ENCODE peak calls at places on chromosomes 6 and 20, in five cellular contexts. H is NT2/D1, U is GM12878, M is HepG2, L is H1. A is an unnamed sample.

GRCh38 chr20:49987868-49988690 is 5.3 kb downstream of the SNAI1 start:
- DNase-seq in H (no peak), U (no peak), M (no peak), L (no peak), A (no peak)

GRCh38 chr6:56329296-56330050 is 82.1 kb upstream of the COL21A1 start:
- DNase-seq in H (no peak), U (no peak), M (no peak), L (no peak), A (no peak)

GRCh38 chr6:127971945-127972391 is 71.1 kb upstream of the THEMIS start:
- DNase-seq in H (no peak), U (no peak), M (peak), L (no peak), A (no peak)

GRCh38 chr6:164151161-164151728 is 736.7 kb downstream of the QKI start:
- DNase-seq in H (no peak), U (no peak), M (no peak), L (no peak), A (no peak)

GRCh38 chr6:72363844-72364740 is 257.8 kb upstream of the KCNQ5 start:
- DNase-seq in H (no peak), U (no peak), M (no peak), L (no peak), A (no peak)

GRCh38 chr6:138275976-138276375 is 57.7 kb upstream of the PBOV1 start:
- DNase-seq in H (no peak), U (no peak), M (no peak), L (no peak), A (peak)

GRCh38 chr6:24391208-24391607 is 11.5 kb upstream of the MRS2 start:
- DNase-seq in H (no peak), U (no peak), M (no peak), L (no peak), A (no peak)

GRCh38 chr6:36592221-36592655 is 1.9 kb upstream of the SRSF3 start:
- DNase-seq in H (no peak), U (peak), M (no peak), L (no peak), A (no peak)

GRCh38 chr6:67606905-67607828 is 1027.9 kb upstream of the ADGRB3 start:
- DNase-seq in H (no peak), U (no peak), M (no peak), L (no peak), A (no peak)

GRCh38 chr6:27263886-27264285 is 16.4 kb downstream of the PRSS16 start:
- DNase-seq in H (no peak), U (no peak), M (no peak), L (no peak), A (no peak)

GRCh38 chr20:22490287-22491187 is 93.8 kb downstream of the FOXA2 start:
- DNase-seq in H (no peak), U (no peak), M (peak), L (peak), A (no peak)

GRCh38 chr6:8879334-8879733 is 444.0 kb upstream of the SLC35B3 start:
- DNase-seq in H (no peak), U (no peak), M (no peak), L (no peak), A (no peak)

GRCh38 chr20:23086931-23087411 is 847 bp upstream of the CD93 start:
- DNase-seq in H (no peak), U (no peak), M (no peak), L (no peak), A (no peak)

GRCh38 chr6:89518352-89519055 is 85.6 kb downstream of the ANKRD6 start:
- DNase-seq in H (no peak), U (no peak), M (no peak), L (no peak), A (no peak)

GRCh38 chr6:129490551-129491245 is 219.3 kb downstream of the ARHGAP18 start:
- DNase-seq in H (no peak), U (peak), M (peak), L (no peak), A (no peak)

GRCh38 chr20:32232487-32232886 is 24.8 kb downstream of the POFUT1 start:
- DNase-seq in H (no peak), U (no peak), M (no peak), L (no peak), A (no peak)

GRCh38 chr20:32902456-32903420 is 44.0 kb downstream of the EFCAB8 start:
- DNase-seq in H (no peak), U (no peak), M (peak), L (peak), A (peak)

GRCh38 chr6:118705799-118706481 is 54.5 kb upstream of the CEP85L start:
- DNase-seq in H (no peak), U (peak), M (no peak), L (no peak), A (no peak)

GRCh38 chr6:133715270-133715669 is 173.6 kb upstream of the TCF21 start:
- DNase-seq in H (no peak), U (no peak), M (no peak), L (no peak), A (no peak)

GRCh38 chr6:119965900-119966299 is 616.3 kb upstream of the MAN1A1 start:
- DNase-seq in H (no peak), U (no peak), M (no peak), L (no peak), A (no peak)

GRCh38 chr6:82144007-82144851 is 103.3 kb downstream of the IBTK start:
- DNase-seq in H (no peak), U (peak), M (peak), L (no peak), A (peak)

GRCh38 chr20:57264151-57264792 is 2.2 kb downstream of the BMP7 start:
- DNase-seq in H (no peak), U (no peak), M (peak), L (no peak), A (no peak)

GRCh38 chr20:44910690-44911262 is 916 bp downstream of the PABPC1L start:
- DNase-seq in H (no peak), U (no peak), M (peak), L (peak), A (no peak)

GRCh38 chr6:166308769-166309589 is 787 bp upstream of the PRR18 start:
- DNase-seq in H (no peak), U (no peak), M (peak), L (no peak), A (no peak)

GRCh38 chr6:2103644-2104523 is 141.5 kb downstream of the GMDS start:
- DNase-seq in H (no peak), U (peak), M (peak), L (no peak), A (peak)

GRCh38 chr20:19897891-19898290 is 119.3 kb upstream of the NAA20 start:
- DNase-seq in H (no peak), U (no peak), M (no peak), L (no peak), A (no peak)

GRCh38 chr6:38436726-38437465 is 202.8 kb downstream of the BTBD9 start:
- DNase-seq in H (no peak), U (no peak), M (no peak), L (no peak), A (no peak)

GRCh38 chr6:50098306-50098705 is 48.6 kb upstream of the DEFB112 start:
- DNase-seq in H (no peak), U (no peak), M (no peak), L (no peak), A (no peak)

GRCh38 chr6:50102676-50103075 is 52.9 kb upstream of the DEFB112 start:
- DNase-seq in H (no peak), U (no peak), M (no peak), L (no peak), A (no peak)
- TF ChIP-seq SUZ12 in H (no peak), U (no peak), M (no peak), L (no peak), A (no peak)

GRCh38 chr6:130617658-130618057 is 209.5 kb upstream of the SMLR1 start:
- DNase-seq in H (no peak), U (no peak), M (no peak), L (no peak), A (no peak)

GRCh38 chr6:130620338-130620781 is 206.8 kb upstream of the SMLR1 start:
- DNase-seq in H (no peak), U (no peak), M (no peak), L (no peak), A (no peak)

GRCh38 chr6:130624046-130624445 is 203.2 kb upstream of the SMLR1 start:
- DNase-seq in H (no peak), U (peak), M (no peak), L (no peak), A (no peak)

GRCh38 chr6:130625825-130626500 is 201.2 kb upstream of the SMLR1 start:
- DNase-seq in H (no peak), U (peak), M (no peak), L (no peak), A (peak)

GRCh38 chr6:130622142-130622541 is 205.1 kb upstream of the SMLR1 start:
- DNase-seq in H (no peak), U (no peak), M (no peak), L (no peak), A (no peak)
- TF ChIP-seq SUZ12 in H (no peak), U (no peak), M (no peak), L (no peak), A (no peak)

GRCh38 chr20:38152175-38153010 is 12.7 kb downstream of the TGM2 start:
- DNase-seq in H (no peak), U (peak), M (peak), L (no peak), A (no peak)
- TF ChIP-seq SUZ12 in H (no peak), U (no peak), M (no peak), L (no peak), A (no peak)

GRCh38 chr6:167888098-167888497 is 61.4 kb downstream of the AFDN start:
- DNase-seq in H (no peak), U (no peak), M (no peak), L (no peak), A (no peak)
- TF ChIP-seq SUZ12 in H (no peak), U (no peak), M (no peak), L (no peak), A (no peak)

GRCh38 chr6:35087361-35088280 is 53.5 kb downstream of the TCP11 start:
- DNase-seq in H (no peak), U (no peak), M (no peak), L (peak), A (no peak)
- TF ChIP-seq SUZ12 in H (no peak), U (no peak), M (no peak), L (no peak), A (no peak)

DNA sequence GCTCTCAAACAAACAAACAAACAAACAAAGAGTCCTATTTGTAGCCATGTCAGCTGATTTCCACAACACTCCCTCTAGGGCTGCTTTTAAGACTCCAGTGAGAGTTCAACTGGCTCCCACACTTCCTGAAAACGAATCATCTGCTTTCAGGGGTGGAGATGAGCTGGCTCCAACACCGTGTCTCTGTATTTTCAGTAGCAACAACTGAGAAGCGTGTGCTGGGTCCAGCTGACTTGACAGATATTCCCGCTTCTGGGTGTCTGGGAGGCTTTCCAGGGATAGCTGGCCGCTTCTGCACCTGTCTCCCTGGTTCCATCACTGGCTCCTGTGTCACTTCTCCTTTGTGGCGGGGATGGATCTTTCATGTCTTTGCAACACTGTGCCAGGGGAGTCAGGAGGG is 272.5 kb upstream of the SOX4 start:
- DNase-seq in H (no peak), U (no peak), M (no peak), L (no peak), A (no peak)
- TF ChIP-seq SUZ12 in H (no peak), U (no peak), M (no peak), L (no peak), A (no peak)

DNA sequence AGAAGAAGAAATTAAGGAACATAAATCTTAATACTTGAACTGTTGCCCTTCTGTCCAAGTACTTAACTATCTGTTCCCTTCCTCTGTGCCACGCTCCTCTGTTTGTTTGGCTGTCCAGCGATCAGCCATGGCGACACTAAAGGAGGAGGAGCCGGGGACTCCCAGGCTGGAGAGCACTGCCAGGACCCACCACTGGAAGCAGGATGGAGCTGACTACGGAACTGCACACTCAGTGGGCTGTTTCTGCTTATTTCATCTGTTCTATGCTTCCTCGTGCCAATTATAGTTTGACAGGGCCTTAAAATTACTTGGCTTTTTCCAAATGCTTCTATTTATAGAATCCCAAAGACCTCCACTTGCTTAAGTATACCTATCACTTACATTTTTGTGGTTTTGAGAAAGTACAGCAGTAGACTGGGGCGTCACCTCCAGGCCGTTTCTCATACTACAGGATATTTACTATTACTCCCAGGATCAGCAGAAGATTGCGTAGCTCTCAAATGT is 17.1 kb downstream of the IRF4 start:
- DNase-seq in H (no peak), U (no peak), M (peak), L (no peak), A (peak)
- TF ChIP-seq SUZ12 in H (no peak), U (no peak), M (no peak), L (no peak), A (no peak)

DNA sequence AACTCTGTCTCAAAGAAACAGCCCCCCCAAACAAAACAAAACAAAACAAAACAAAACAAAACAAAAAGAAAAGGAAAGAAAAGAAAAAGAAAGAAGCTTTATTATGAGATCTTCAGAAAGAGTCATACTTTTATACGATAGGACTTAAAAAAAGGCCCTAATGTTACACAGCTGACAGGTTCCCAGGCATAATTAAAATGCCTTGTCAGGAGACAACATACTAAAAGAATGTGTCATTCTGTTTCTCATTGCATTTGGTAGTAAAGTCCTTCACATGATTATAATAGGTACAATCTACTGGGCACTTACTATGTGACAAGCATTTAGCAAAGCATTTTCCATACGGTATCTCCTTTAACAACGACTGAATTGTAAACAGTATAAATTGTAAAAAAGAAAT is 36.4 kb upstream of the RPN2 start:
- DNase-seq in H (no peak), U (no peak), M (no peak), L (no peak), A (no peak)
- TF ChIP-seq SUZ12 in H (no peak), U (no peak), M (no peak), L (no peak), A (no peak)

DNA sequence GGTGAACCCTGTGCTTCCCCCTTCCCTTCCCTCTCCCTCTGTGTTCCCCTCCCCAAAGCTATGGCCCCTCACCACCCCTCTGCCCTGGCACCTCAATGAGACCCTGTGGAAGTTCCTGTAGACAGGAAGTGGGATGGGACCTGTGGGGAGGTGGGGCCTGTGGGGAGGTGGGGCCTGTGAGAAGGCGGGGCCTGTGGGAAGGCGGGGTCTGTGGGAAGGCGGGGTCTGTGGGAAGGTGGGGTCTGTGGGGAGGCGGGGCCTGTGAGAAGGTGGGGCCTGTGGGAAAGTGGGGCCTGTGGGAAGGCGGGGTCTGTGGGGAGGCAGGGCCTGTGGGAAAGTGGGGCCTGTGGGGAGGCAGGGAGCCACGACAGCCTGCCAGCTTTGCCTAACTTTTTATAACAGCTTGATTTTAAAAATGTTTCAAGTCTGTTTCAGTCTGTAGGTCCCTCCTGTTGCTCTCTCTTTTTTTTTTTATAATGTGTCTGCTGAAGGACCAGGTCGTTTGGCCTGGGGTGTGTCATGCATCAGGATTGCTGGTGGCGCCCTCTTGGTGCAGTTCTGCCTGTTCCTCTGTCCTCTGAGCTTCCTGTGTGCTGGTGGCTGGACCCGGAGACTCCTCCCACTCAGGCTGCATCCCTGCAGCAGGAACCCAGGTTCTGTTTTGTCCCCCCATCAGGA is 70.5 kb upstream of the SLCO4A1 start:
- DNase-seq in H (no peak), U (no peak), M (peak), L (no peak), A (peak)
- TF ChIP-seq SUZ12 in H (no peak), U (no peak), M (no peak), L (no peak), A (no peak)